ENCODE peak calls at places on chromosomes 1 and 21, in ten cellular contexts. Q, D, T, C, X, G, E, V, N and B are unnamed samples.

GRCh38 chr1:187744665-187745064 is 915.9 kb downstream of the PLA2G4A start:
- DNase-seq in Q (no peak), D (no peak), T (no peak), C (no peak), X (no peak), G (no peak), E (no peak), V (no peak), N (no peak), B (no peak)

GRCh38 chr1:180540697-180541594 is 17.8 kb upstream of the OVAAL start:
- DNase-seq in Q (peak; percentile 7), D (no peak), T (no peak), C (no peak), X (no peak), G (no peak), E (no peak), V (peak; percentile 37), N (no peak), B (no peak)

GRCh38 chr1:214801191-214801590 is 198.2 kb downstream of the CENPF start:
- DNase-seq in Q (no peak), D (no peak), T (no peak), C (no peak), X (no peak), G (no peak), E (no peak), V (no peak), N (no peak), B (no peak)

GRCh38 chr1:12615916-12616708 is 1.9 kb downstream of the DHRS3 start:
- DNase-seq in Q (no peak), D (no peak), T (no peak), C (peak; percentile 47), X (peak; percentile 58), G (peak; percentile 57), E (no peak), V (peak; percentile 80), N (peak; percentile 85), B (peak; percentile 87)

GRCh38 chr1:145778146-145778540 is 45.8 kb downstream of the RNF115 start:
- DNase-seq in Q (no peak), D (no peak), T (no peak), C (no peak), X (no peak), G (no peak), E (no peak), V (no peak), N (no peak), B (no peak)

GRCh38 chr1:39892611-39893595 is 8.8 kb downstream of the MYCL start:
- DNase-seq in Q (no peak), D (no peak), T (no peak), C (no peak), X (peak; percentile 48), G (peak; percentile 85), E (no peak), V (no peak), N (no peak), B (peak; percentile 59)

GRCh38 chr1:207565546-207566468 is 69.8 kb downstream of the CR1 start:
- DNase-seq in Q (peak; percentile 21), D (no peak), T (no peak), C (peak; percentile 16), X (no peak), G (peak; percentile 17), E (no peak), V (no peak), N (no peak), B (peak; percentile 14)

GRCh38 chr1:151135433-151136385 is 10.7 kb downstream of the SEMA6C start:
- DNase-seq in Q (no peak), D (no peak), T (no peak), C (no peak), X (no peak), G (no peak), E (no peak), V (no peak), N (no peak), B (no peak)

GRCh38 chr1:154151311-154151710 is 3.6 kb downstream of the NUP210L start:
- DNase-seq in Q (no peak), D (no peak), T (no peak), C (no peak), X (no peak), G (peak; percentile 56), E (no peak), V (no peak), N (no peak), B (no peak)

GRCh38 chr21:35578350-35578782 is 482.0 kb downstream of the SETD4 start:
- DNase-seq in Q (no peak), D (no peak), T (no peak), C (no peak), X (no peak), G (peak; percentile 55), E (no peak), V (no peak), N (no peak), B (no peak)

DNA sequence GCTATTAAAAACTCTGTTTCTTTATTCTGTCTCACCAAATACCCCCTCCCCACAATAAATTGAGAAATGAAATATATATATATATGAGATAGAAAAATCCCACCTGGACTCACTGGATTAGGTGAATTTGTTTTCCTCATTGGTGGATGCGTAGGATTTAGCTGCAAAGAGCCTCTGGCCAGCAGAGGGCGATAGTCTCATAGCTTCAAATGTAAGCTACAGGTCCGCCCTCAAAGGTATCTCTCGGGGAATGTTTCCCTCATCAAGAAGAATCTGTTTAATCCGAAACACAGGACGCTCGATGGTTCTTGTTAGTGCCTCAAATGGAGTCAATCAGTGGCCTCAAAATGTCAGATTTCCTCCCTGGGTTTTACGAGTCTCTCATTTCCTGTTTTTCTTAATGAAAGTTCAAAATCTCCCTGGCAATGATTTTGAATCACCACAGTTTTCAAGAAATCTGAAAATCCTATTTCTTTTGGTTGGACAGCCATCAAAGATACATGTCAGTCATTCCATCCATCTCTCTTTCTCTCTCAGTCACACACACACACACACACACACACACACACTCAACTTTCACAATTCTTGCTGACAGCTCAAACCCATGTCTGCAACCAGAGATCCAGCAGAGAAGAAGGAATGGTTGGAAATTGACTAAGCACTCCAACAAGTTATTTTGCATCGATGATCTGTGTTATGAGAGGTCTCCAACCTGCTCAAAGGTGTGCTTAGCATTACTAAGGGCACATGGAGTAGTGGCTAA is 13.9 kb upstream of the CAMK1G start:
- DNase-seq in Q (peak; percentile 74), D (peak; percentile 67), T (peak; percentile 68), C (peak; percentile 94), X (peak; percentile 79), G (peak; percentile 86), E (peak; percentile 82), V (peak; percentile 79), N (peak; percentile 73), B (peak; percentile 92)
- H3K4me3 ChIP-seq in Q (no peak overlapping the region), D (no peak overlapping the region), T (no peak overlapping the region), C (no peak overlapping the region), X (no peak overlapping the region), G (no peak overlapping the region), E (no peak overlapping the region), V (no peak overlapping the region), N (peak overlapping the region; percentile 17), B (no peak overlapping the region)

GRCh38 chr1:86455078-86455477 is 13.6 kb upstream of the CLCA1 start:
- DNase-seq in Q (no peak), D (no peak), T (no peak), C (no peak), X (no peak), G (peak; percentile 56), E (no peak), V (no peak), N (no peak), B (no peak)

GRCh38 chr1:86464819-86465218 is 3.9 kb upstream of the CLCA1 start:
- DNase-seq in Q (no peak), D (no peak), T (no peak), C (no peak), X (no peak), G (no peak), E (no peak), V (no peak), N (no peak), B (no peak)

GRCh38 chr1:86461482-86461881 is 7.2 kb upstream of the CLCA1 start:
- DNase-seq in Q (no peak), D (no peak), T (no peak), C (no peak), X (no peak), G (no peak), E (no peak), V (no peak), N (no peak), B (no peak)

GRCh38 chr1:86466109-86466844 is 2.5 kb upstream of the CLCA1 start:
- DNase-seq in Q (no peak), D (no peak), T (no peak), C (no peak), X (no peak), G (no peak), E (no peak), V (no peak), N (no peak), B (no peak)

GRCh38 chr1:86460998-86461397 is 7.7 kb upstream of the CLCA1 start:
- DNase-seq in Q (no peak), D (no peak), T (no peak), C (no peak), X (no peak), G (no peak), E (no peak), V (no peak), N (no peak), B (no peak)
- H3K27ac ChIP-seq in Q (no peak overlapping the region), D (no peak overlapping the region), T (no peak overlapping the region), C (no peak overlapping the region), X (no peak overlapping the region), G (no peak overlapping the region), E (no peak overlapping the region), V (no peak overlapping the region), N (no peak overlapping the region), B (no peak overlapping the region)

GRCh38 chr1:221742555-221743415 is 896 bp upstream of the DUSP10 start:
- DNase-seq in Q (peak; percentile 64), D (peak; percentile 69), T (peak; percentile 62), C (peak; percentile 79), X (peak; percentile 61), G (peak; percentile 73), E (peak; percentile 96), V (peak; percentile 95), N (peak; percentile 97), B (peak; percentile 92)
- TF ChIP-seq CTCF in Q (peak; percentile 34), D (no peak), T (no peak), C (no peak), X (no peak), G (no peak), E (peak; percentile 16), V (peak; percentile 42), N (peak; percentile 47), B (peak; percentile 11)

DNA sequence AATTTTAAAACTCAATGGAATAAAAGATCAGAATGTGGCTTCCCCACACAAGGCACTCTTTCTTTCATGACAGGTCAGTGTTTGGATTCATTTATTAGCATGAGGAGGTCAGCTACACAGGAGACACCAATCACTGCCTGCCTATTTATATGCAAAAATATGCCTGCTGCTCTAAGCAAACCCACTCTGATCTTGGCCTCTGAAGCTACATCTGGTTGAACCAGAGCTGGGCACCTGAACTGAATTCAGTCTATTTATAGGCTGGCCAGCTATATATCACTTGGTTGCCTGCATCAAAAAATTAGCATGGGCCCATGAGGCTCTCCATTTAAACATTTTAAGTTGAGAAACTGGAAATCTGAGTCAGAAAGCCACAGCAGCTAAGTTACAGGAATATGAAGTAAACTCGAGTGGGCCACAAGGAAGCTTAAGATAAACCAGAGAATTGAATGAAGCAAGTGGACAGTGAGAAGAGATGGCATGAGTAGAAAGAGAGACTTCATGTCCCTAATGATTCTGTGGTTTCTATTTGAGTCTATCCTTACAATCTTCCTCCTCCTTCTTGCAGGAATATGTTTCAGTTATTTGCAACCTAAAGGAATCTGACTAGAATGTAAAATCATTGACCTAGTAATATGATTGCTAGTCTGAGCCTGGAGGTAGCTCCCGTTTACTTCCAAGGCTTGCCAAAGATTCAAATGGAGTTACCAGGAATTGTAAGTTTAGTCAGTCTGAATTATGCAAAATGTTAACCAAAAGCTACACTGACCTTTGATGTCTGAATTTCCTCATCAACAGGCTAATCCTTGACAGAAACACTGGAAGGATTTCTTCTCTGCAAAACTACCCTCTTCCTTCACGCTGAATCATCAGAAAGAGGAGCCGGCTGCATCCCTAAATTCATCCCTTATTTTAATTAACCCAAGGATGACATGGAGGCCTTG is 17.7 kb downstream of the DDAH1 start:
- DNase-seq in Q (no peak), D (no peak), T (no peak), C (no peak), X (no peak), G (peak; percentile 56), E (no peak), V (no peak), N (no peak), B (no peak)
- H3K4me3 ChIP-seq in Q (no peak overlapping the region), D (no peak overlapping the region), T (no peak overlapping the region), C (no peak overlapping the region), X (no peak overlapping the region), G (no peak overlapping the region), E (no peak overlapping the region), V (no peak overlapping the region), N (no peak overlapping the region), B (no peak overlapping the region)